ENCODE peak calls at places on chromosome 11, in six cellular contexts. S is psoas muscle; F is heart left ventricle; Z is stomach; E is CD4-positive, CD25-positive, alpha-beta regulatory T cell; N is ovary. I is an unnamed sample.

GRCh38 chr11:57123590-57123989 is 58.2 kb upstream of the LRRC55 start:
- DNase-seq in S (no peak), E (no peak), F (no peak), Z (no peak), N (no peak), I (no peak)

GRCh38 chr11:2582436-2582931 is 117.3 kb downstream of the KCNQ1OT1 start:
- DNase-seq in N (peak; percentile 13), S (peak; percentile 54), E (no peak), F (peak; percentile 37), Z (peak; percentile 25), I (peak; percentile 4)

GRCh38 chr11:20596629-20597129 is 2.7 kb upstream of the SLC6A5 start:
- DNase-seq in F (no peak), N (no peak), Z (no peak), E (no peak), S (no peak), I (no peak)

GRCh38 chr11:120718171-120718570 is 206.6 kb downstream of the GRIK4 start:
- DNase-seq in N (no peak), Z (no peak), S (no peak), F (no peak), E (no peak), I (no peak)

GRCh38 chr11:116577273-116577672 is 195.5 kb downstream of the BUD13 start:
- DNase-seq in Z (no peak), S (no peak), E (no peak), N (no peak), F (no peak), I (no peak)

GRCh38 chr11:30733748-30734147 is 147.6 kb upstream of the MPPED2 start:
- DNase-seq in F (no peak), E (no peak), S (no peak), Z (no peak), N (no peak), I (no peak)

GRCh38 chr11:77151804-77152513 is 23.9 kb downstream of the MYO7A start:
- DNase-seq in F (no peak), S (peak; percentile 51), N (no peak), E (peak; percentile 24), Z (no peak), I (peak; percentile 25)

GRCh38 chr11:19557720-19558140 is 154.9 kb upstream of the NAV2 start:
- DNase-seq in F (peak; percentile 86), S (peak; percentile 90), Z (peak; percentile 81), N (peak; percentile 79), E (peak; percentile 29), I (peak; percentile 30)

GRCh38 chr11:86524603-86525352 is 147.6 kb downstream of the ME3 start:
- DNase-seq in N (no peak), Z (no peak), F (no peak), E (no peak), S (no peak), I (no peak)

GRCh38 chr11:18853086-18853720 is 61.6 kb upstream of the PTPN5 start:
- DNase-seq in N (no peak), S (no peak), E (no peak), F (no peak), Z (no peak), I (no peak)

GRCh38 chr11:76250520-76251222 is 44.4 kb upstream of the WNT11 start:
- DNase-seq in S (no peak), E (no peak), F (no peak), N (no peak), Z (no peak), I (no peak)

GRCh38 chr11:119625206-119625988 is 103.6 kb downstream of the NECTIN1 start:
- DNase-seq in Z (no peak), S (peak; percentile 51), F (peak; percentile 43), E (no peak), N (no peak), I (no peak)

GRCh38 chr11:40338739-40339138 is 1120.7 kb downstream of the LRRC4C start:
- DNase-seq in F (no peak), Z (no peak), E (no peak), S (no peak), N (no peak), I (no peak)

GRCh38 chr11:47192111-47192510 is 5.9 kb upstream of the PACSIN3 start:
- DNase-seq in F (no peak), N (no peak), Z (no peak), E (no peak), S (no peak), I (no peak)

GRCh38 chr11:122758974-122759373 is 79.3 kb upstream of the CRTAM start:
- DNase-seq in S (no peak), Z (no peak), F (no peak), E (no peak), N (no peak), I (no peak)

GRCh38 chr11:77883775-77884174 is 62.8 kb downstream of the AAMDC start:
- DNase-seq in F (no peak), N (no peak), S (no peak), Z (no peak), E (no peak), I (no peak)

GRCh38 chr11:61630104-61630503 is 49.2 kb upstream of the SYT7 start:
- DNase-seq in Z (no peak), E (no peak), S (no peak), N (no peak), F (peak; percentile 5), I (no peak)

GRCh38 chr11:113806403-113806802 is 26.8 kb downstream of the CLDN25 start:
- DNase-seq in F (no peak), S (no peak), N (no peak), Z (no peak), E (no peak), I (no peak)

GRCh38 chr11:110110854-110111253 is 17.7 kb downstream of the ZC3H12C start:
- DNase-seq in E (no peak), F (no peak), S (no peak), N (no peak), Z (no peak), I (no peak)

GRCh38 chr11:1131033-1131911 is 26.5 kb upstream of the MUC5AC start:
- DNase-seq in N (no peak), E (no peak), S (no peak), Z (peak; percentile 20), F (no peak), I (no peak)

GRCh38 chr11:17972987-17973386 is 39.9 kb downstream of the SERGEF start:
- DNase-seq in N (peak; percentile 43), S (peak; percentile 64), F (peak; percentile 56), E (no peak), Z (no peak), I (no peak)

GRCh38 chr11:110123003-110123402 is 29.8 kb downstream of the ZC3H12C start:
- DNase-seq in E (no peak), N (no peak), Z (no peak), S (no peak), F (no peak), I (no peak)

GRCh38 chr11:45751430-45751829 is 53.5 kb upstream of the SLC35C1 start:
- DNase-seq in N (peak; percentile 36), F (no peak), S (no peak), Z (no peak), E (no peak), I (no peak)

GRCh38 chr11:100545970-100546369 is 141.1 kb upstream of the ARHGAP42 start:
- DNase-seq in N (no peak), S (no peak), F (no peak), Z (no peak), E (no peak), I (no peak)
- H3K9me3 ChIP-seq in N (no peaks in the 10 kb centered on the region), S (no peaks in the 10 kb centered on the region), F (no peaks in the 10 kb centered on the region), Z (no peaks in the 10 kb centered on the region), E (no peaks in the 10 kb centered on the region), I (no peaks in the 10 kb centered on the region)

DNA sequence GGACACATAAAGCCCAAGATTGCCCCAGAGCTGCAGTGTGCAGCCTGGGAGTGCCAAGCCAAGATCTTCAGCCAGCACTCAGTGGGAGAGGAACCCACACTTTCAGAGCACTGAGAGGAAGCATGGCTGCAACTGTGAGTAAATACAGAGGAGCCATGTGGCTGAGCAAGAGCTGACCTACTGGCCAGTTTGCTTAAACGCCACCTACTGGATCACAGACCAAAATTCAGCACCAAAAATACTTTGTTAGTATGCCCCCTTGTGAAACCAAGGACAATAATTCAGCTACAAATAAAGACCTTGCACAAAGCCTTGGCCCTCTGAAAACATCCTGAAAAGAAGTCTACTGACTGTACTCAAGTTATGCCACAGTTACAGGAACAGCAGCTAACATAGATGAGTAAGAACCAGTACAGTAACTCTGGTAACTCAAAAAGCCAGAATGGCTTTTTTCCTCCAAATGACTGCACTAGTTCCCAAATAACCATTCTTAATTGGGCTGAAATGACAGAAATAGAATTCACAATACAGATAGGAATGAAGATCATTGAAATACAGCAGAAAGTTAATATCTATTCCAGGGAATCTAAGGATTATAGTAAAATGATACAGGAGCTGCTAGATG is 10.1 kb upstream of the OR4A15 start:
- DNase-seq in N (no peak), S (no peak), E (no peak), F (no peak), Z (no peak), I (no peak)
- H3K9me3 ChIP-seq in N (no peaks in the 10 kb centered on the region), S (no peaks in the 10 kb centered on the region), E (peaks cover 41% of the 10 kb centered on the region), F (peaks cover 3% of the 10 kb centered on the region), Z (peaks cover 47% of the 10 kb centered on the region), I (no peaks in the 10 kb centered on the region)

GRCh38 chr11:133519560-133519959 is 12.7 kb downstream of the OPCML start:
- DNase-seq in E (no peak), Z (no peak), N (no peak), S (no peak), F (peak; percentile 59), I (no peak)
- H3K9me3 ChIP-seq in E (no peaks in the 10 kb centered on the region), Z (no peaks in the 10 kb centered on the region), N (no peaks in the 10 kb centered on the region), S (no peaks in the 10 kb centered on the region), F (no peaks in the 10 kb centered on the region), I (no peaks in the 10 kb centered on the region)

GRCh38 chr11:92948116-92948515 is 21.3 kb upstream of the MTNR1B start:
- DNase-seq in N (no peak), E (no peak), S (no peak), Z (peak; percentile 70), F (no peak), I (no peak)
- H3K9me3 ChIP-seq in N (no peaks in the 10 kb centered on the region), E (no peaks in the 10 kb centered on the region), S (no peaks in the 10 kb centered on the region), Z (peaks cover 22% of the 10 kb centered on the region), F (peaks cover 6% of the 10 kb centered on the region), I (no peaks in the 10 kb centered on the region)